ENCODE peak calls at places on chromosomes 12 and 14, in eight cellular contexts. P is adrenal gland, Z is right lobe of liver, L is A549, W is heart left ventricle, N is GM12892, U is endothelial cell of umbilical vein, F is NB4. B is an unnamed sample.

GRCh38 chr14:29085546-29085945 is 319.0 kb downstream of the FOXG1 start:
- DNase-seq in L (peak), Z (no peak), N (no peak), W (no peak), U (no peak), P (no peak), F (peak), B (no peak)

GRCh38 chr12:26318661-26319068 is 123.3 kb downstream of the SSPN start:
- DNase-seq in F (peak), Z (no peak), U (peak), L (no peak), W (peak), N (no peak), P (peak), B (peak)

GRCh38 chr14:38255408-38255672 is 553 bp downstream of the CLEC14A start:
- DNase-seq in F (no peak), P (no peak), Z (peak), N (no peak), L (no peak), U (no peak), W (peak), B (no peak)

GRCh38 chr12:67647251-67647546 is 1.3 kb upstream of the DYRK2 start:
- DNase-seq in P (no peak), W (no peak), L (no peak), Z (no peak), N (no peak), U (no peak), F (no peak), B (no peak)

GRCh38 chr12:26338574-26339572 is 143.5 kb downstream of the SSPN start:
- DNase-seq in N (no peak), P (no peak), F (peak), L (peak), U (peak), W (no peak), Z (no peak), B (no peak)

GRCh38 chr12:111398530-111398929 is 7.2 kb upstream of the SH2B3 start:
- DNase-seq in L (no peak), U (peak), N (no peak), F (peak), W (no peak), P (peak), Z (no peak), B (no peak)

GRCh38 chr12:56115329-56115728 is 1.1 kb upstream of the RPL41 start:
- DNase-seq in L (no peak), N (no peak), W (no peak), Z (no peak), F (no peak), U (peak), P (no peak), B (peak)

GRCh38 chr14:38197001-38197760 is 10.5 kb upstream of the SSTR1 start:
- DNase-seq in P (no peak), L (no peak), F (no peak), U (peak), W (no peak), N (no peak), Z (no peak), B (no peak)

GRCh38 chr12:8065991-8066594 is at the start of gene C3AR1:
- DNase-seq in U (peak), N (peak), P (peak), W (no peak), L (no peak), Z (no peak), F (peak), B (no peak)

GRCh38 chr12:68981536-68981935 is 48.6 kb upstream of the CPM start:
- DNase-seq in W (no peak), P (peak), N (no peak), U (no peak), L (no peak), Z (no peak), F (no peak), B (no peak)

GRCh38 chr14:77682158-77682553 is 25.7 kb downstream of the ALKBH1 start:
- DNase-seq in Z (no peak), P (no peak), N (no peak), F (no peak), W (no peak), L (no peak), U (no peak), B (no peak)

GRCh38 chr12:3265406-3265805 is 188.2 kb downstream of the TSPAN9 start:
- DNase-seq in W (no peak), N (no peak), U (no peak), F (no peak), P (no peak), L (no peak), Z (no peak), B (no peak)

GRCh38 chr12:106840217-106840616 is 65.7 kb downstream of the RIC8B start:
- DNase-seq in L (peak), F (peak), N (no peak), U (peak), P (no peak), W (no peak), Z (no peak), B (no peak)

GRCh38 chr12:96063046-96063445 is 27.7 kb upstream of the LTA4H start:
- DNase-seq in U (peak), Z (no peak), P (no peak), N (no peak), F (peak), W (no peak), L (peak), B (no peak)

GRCh38 chr12:113157218-113157859 is 7.8 kb downstream of the CFAP73 start:
- DNase-seq in U (no peak), L (no peak), N (no peak), P (no peak), W (no peak), F (no peak), Z (no peak), B (no peak)

GRCh38 chr12:22228022-22228875 is 106.3 kb downstream of the ST8SIA1 start:
- DNase-seq in F (no peak), L (no peak), W (no peak), P (no peak), U (no peak), Z (no peak), N (no peak), B (no peak)

GRCh38 chr14:93970967-93971634 is 5.3 kb downstream of the ASB2 start:
- DNase-seq in U (no peak), L (no peak), Z (no peak), F (peak), P (no peak), N (peak), W (no peak), B (no peak)

GRCh38 chr14:32939254-32940065 is 781 bp downstream of the NPAS3 start:
- DNase-seq in F (no peak), U (peak), Z (peak), N (no peak), W (peak), P (peak), L (no peak), B (peak)
- TF ChIP-seq POLR2A in F (no peak), U (no peak), Z (no peak), N (no peak), W (no peak), P (no peak), L (no peak), B (peak)

GRCh38 chr12:101823891-101824290 is 6.9 kb downstream of the GNPTAB start:
- DNase-seq in U (peak), F (peak), P (peak), W (peak), L (peak), Z (no peak), N (peak), B (peak)
- TF ChIP-seq POLR2A in U (no peak), F (no peak), P (no peak), W (no peak), L (no peak), Z (no peak), N (no peak), B (no peak)

GRCh38 chr14:23071244-23071974 is 14.1 kb upstream of the CDH24 start:
- DNase-seq in W (peak), F (peak), U (peak), L (peak), N (peak), Z (peak), P (peak), B (peak)
- TF ChIP-seq POLR2A in W (peak), F (peak), U (peak), L (peak), N (peak), Z (peak), P (peak), B (no peak)

GRCh38 chr12:124568431-124569374 is 1.3 kb upstream of the NCOR2 start:
- DNase-seq in U (no peak), Z (peak), L (no peak), F (peak), P (peak), W (peak), N (peak), B (peak)

GRCh38 chr12:124565656-124566180 is 1.7 kb downstream of the NCOR2 start:
- DNase-seq in L (no peak), W (no peak), N (no peak), U (no peak), P (no peak), Z (no peak), F (no peak), B (no peak)

GRCh38 chr12:124567673-124568373 is 411 bp upstream of the NCOR2 start:
- DNase-seq in U (peak), Z (peak), P (peak), F (peak), W (peak), L (peak), N (peak), B (peak)

GRCh38 chr12:124566181-124567034 is 1.0 kb downstream of the NCOR2 start:
- DNase-seq in F (peak), Z (peak), W (peak), P (peak), U (peak), N (peak), L (peak), B (peak)

DNA sequence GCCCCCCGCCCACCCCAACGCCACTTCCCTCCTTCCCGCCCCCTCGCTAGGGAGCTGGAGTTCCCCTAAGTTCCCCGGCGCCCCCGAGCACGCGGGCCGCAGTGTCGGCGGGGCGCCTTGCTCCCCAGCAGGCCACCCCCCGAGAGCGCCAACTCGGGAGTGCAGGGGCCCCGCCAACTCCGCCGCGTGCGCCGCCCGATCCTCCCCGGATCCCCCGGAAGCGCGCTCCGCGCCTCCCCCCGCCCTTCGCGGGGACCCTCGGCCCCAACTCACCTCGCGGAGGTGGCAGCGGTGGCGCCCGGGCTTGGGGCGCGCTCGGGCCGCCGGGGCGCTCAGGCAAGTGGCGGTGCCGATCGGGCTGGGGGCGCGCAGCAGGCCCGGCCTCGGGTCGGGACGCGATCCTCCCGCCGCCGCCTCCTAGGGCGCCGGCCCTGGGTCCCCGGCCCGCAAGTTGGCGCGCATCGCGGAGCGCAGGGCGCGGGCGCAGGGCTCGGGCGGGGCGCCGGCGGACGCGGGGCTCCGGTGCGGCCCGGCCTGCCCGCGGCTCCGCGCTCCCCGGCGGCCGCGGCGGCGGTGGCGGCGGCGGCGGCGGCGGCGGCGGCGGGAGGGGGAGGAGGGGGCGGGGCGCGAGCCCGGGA is at the start of gene NCOR2:
- DNase-seq in P (peak), F (peak), Z (peak), N (peak), L (no peak), U (no peak), W (peak), B (no peak)
- TF ChIP-seq POLR2A in P (peak), F (peak), Z (no peak), N (peak), L (peak), U (no peak), W (no peak), B (no peak)

GRCh38 chr14:103871596-103872480 is 24.5 kb upstream of the PPP1R13B start:
- DNase-seq in P (no peak), W (peak), N (peak), F (no peak), Z (peak), U (no peak), L (peak), B (no peak)
- TF ChIP-seq POLR2A in P (no peak), W (peak), N (no peak), F (no peak), Z (peak), U (no peak), L (no peak), B (no peak)

GRCh38 chr12:57488397-57489156 is 709 bp downstream of the MARS1 start:
- DNase-seq in Z (no peak), N (no peak), U (peak), W (no peak), F (no peak), P (no peak), L (no peak), B (no peak)
- TF ChIP-seq POLR2A in Z (no peak), N (no peak), U (no peak), W (no peak), F (no peak), P (no peak), L (no peak), B (no peak)

GRCh38 chr12:53006810-53007742 is 820 bp downstream of the EIF4B start:
- DNase-seq in L (peak), P (peak), F (peak), N (peak), Z (peak), W (peak), U (peak), B (peak)
- TF ChIP-seq POLR2A in L (peak), P (no peak), F (peak), N (peak), Z (no peak), W (no peak), U (peak), B (no peak)

B was measured in sigmoid colon.